ENCODE peak calls at places on chromosomes 3 and 15, in nine cellular contexts. S is endothelial cell of umbilical vein, T is sigmoid colon, U is stomach, W is esophagus muscularis mucosa, F is suprapubic skin, X is upper lobe of left lung, G is GM23338, N is HCT116. M is an unnamed sample. For H3K27me3, the result is how much of the 10 kb centered on the place peaks cover.

GRCh38 chr15:67480741-67481140 is 40.2 kb upstream of the C15orf61 start:
- DNase-seq in S (no peak), T (no peak), U (no peak), W (no peak), F (no peak), X (no peak), G (no peak), N (no peak), M (no peak)

GRCh38 chr15:56715220-56715619 is 18.1 kb downstream of the ZNF280D start:
- DNase-seq in S (no peak), T (no peak), U (no peak), W (no peak), F (no peak), X (no peak), G (no peak), N (no peak), M (no peak)

GRCh38 chr3:42557849-42558248 is 23.9 kb downstream of the SEC22C start:
- DNase-seq in S (no peak), T (no peak), U (no peak), W (no peak), F (no peak), X (no peak), G (no peak), N (no peak), M (no peak)

GRCh38 chr3:55525436-55525835 is 38.3 kb upstream of the WNT5A start:
- DNase-seq in S (no peak), T (no peak), U (no peak), W (no peak), F (no peak), X (no peak), G (no peak), N (no peak), M (no peak)

GRCh38 chr3:178325330-178325729 is 210.9 kb upstream of the KCNMB2 start:
- DNase-seq in S (peak), T (no peak), U (no peak), W (no peak), F (no peak), X (no peak), G (peak), N (no peak), M (no peak)

GRCh38 chr15:77225088-77225487 is 154.2 kb upstream of the TSPAN3 start:
- DNase-seq in S (peak), T (no peak), U (no peak), W (no peak), F (no peak), X (no peak), G (no peak), N (no peak), M (no peak)

GRCh38 chr3:158731938-158732855 is at the start of gene RARRES1:
- DNase-seq in S (peak), T (peak), U (peak), W (no peak), F (peak), X (peak), G (peak), N (no peak), M (peak)

GRCh38 chr3:164174049-164174448 is 904.2 kb downstream of the SI start:
- DNase-seq in S (no peak), T (no peak), U (no peak), W (no peak), F (no peak), X (no peak), G (no peak), N (no peak), M (no peak)

GRCh38 chr3:150146891-150147761 is 176.4 kb upstream of the PFN2 start:
- DNase-seq in S (peak), T (peak), U (no peak), W (peak), F (no peak), X (no peak), G (no peak), N (no peak), M (peak)

GRCh38 chr3:98522538-98523281 is at the start of gene CLDND1:
- DNase-seq in S (peak), T (peak), U (peak), W (peak), F (peak), X (peak), G (peak), N (peak), M (peak)

GRCh38 chr3:138625707-138626365 is 17.3 kb downstream of the FAIM start:
- DNase-seq in S (peak), T (no peak), U (no peak), W (no peak), F (no peak), X (no peak), G (no peak), N (no peak), M (no peak)

GRCh38 chr3:56764184-56764583 is 37.6 kb downstream of the ARHGEF3 start:
- DNase-seq in S (no peak), T (no peak), U (no peak), W (no peak), F (no peak), X (no peak), G (no peak), N (no peak), M (no peak)

GRCh38 chr3:65953301-65953812 is 85.4 kb downstream of the MAGI1 start:
- DNase-seq in S (peak), T (no peak), U (peak), W (no peak), F (no peak), X (peak), G (peak), N (peak), M (peak)
- TF ChIP-seq POLR2AphosphoS5 in S (no peak), T (no peak), U (peak), W (no peak), F (no peak), X (peak), G (no peak), N (no peak), M (no peak)

GRCh38 chr15:89743011-89743410 is 8.0 kb downstream of the MESP1 start:
- DNase-seq in S (no peak), T (no peak), U (no peak), W (no peak), F (peak), X (no peak), G (no peak), N (no peak), M (no peak)
- H3K27me3 ChIP-seq in S (under half), T (under half), U (under half), W (under half), F (under half), X (under half), G (under half), N (under half), M (under half)

DNA sequence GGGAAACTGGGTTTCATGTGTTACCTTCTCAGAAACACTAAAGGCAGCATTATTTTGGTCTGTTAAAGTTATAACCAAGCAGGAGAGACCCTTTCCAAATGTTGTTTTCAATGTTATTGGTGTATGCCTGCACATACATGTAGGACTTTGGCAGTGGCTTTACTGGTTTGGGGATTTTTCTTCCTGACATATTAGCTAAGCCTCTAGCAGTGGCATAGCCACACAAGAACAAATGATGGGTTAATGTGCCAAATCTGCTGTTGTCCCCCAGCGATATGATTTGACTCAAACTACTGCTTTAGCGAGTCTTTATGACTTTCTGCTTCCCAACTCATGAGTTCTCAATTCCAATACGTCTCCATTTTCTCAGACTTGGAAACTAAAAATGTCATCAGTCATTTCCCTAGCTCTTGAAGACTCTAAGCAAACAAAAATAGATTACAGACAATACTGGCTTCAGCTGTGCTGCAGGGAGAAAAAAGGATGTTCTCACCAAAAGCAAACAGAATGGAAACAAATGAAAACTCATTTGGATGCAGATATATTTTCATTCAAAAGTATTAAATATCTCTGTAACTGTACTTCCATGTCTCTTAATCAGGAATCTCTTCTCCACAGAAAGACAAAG is 29.6 kb downstream of the TPM1 start:
- DNase-seq in S (no peak), T (no peak), U (no peak), W (no peak), F (no peak), X (no peak), G (no peak), N (no peak), M (no peak)
- TF ChIP-seq POLR2AphosphoS5 in S (peak), T (peak), U (no peak), W (no peak), F (no peak), X (no peak), G (peak), N (no peak), M (no peak)

DNA sequence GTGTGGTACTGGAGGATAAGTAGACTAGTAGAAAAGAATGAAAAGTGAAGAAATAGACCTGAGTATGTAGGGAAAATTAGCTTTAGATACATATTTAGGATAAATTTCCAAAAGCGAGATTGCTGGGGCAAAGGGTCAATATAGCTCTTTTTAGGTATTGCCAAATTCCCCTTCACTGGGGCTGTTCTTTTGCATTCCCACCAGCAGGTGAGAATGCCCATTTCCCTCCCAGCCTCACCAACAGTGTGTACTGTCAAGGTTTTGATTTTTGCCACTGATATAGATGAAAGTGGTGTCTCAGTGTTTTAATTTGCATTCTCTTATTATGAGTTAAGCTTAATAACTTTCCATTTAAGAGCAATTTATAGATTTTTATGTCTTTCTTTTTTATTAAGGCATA is 35.7 kb upstream of the BHLHE40 start:
- DNase-seq in S (no peak), T (no peak), U (no peak), W (no peak), F (no peak), X (no peak), G (peak), N (peak), M (no peak)
- H3K27me3 ChIP-seq in S (under half), T (under half), U (under half), W (under half), F (under half), X (under half), G (under half), N (under half), M (under half)

DNA sequence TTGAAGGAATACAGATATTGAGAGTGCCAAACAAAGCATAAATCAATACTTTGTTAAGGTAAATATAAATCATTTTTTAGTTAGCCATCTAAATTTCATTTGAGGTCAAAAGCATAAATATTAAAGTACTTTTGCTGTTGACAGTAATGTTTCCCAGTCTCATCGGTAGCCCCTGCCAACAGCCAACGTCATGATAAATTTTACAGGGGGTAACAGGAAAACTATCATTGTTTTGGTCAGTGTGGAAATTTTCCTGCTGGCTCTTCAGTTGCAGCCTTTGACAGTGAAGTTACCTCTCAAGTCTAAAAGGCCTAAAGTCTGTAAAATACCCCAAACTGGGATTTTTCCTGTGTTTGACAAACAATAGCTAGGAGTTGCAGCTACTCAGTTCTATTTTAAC is 37.3 kb upstream of the TTC14 start:
- DNase-seq in S (no peak), T (no peak), U (no peak), W (no peak), F (no peak), X (no peak), G (no peak), N (no peak), M (no peak)
- TF ChIP-seq POLR2AphosphoS5 in S (no peak), T (no peak), U (no peak), W (no peak), F (no peak), X (no peak), G (no peak), N (no peak), M (no peak)

GRCh38 chr3:24678441-24678865 is 183.8 kb upstream of the THRB start:
- DNase-seq in S (no peak), T (no peak), U (no peak), W (no peak), F (no peak), X (no peak), G (no peak), N (no peak), M (peak)
- H3K27me3 ChIP-seq in S (under half), T (under half), U (under half), W (under half), F (under half), X (under half), G (under half), N (under half), M (under half)

GRCh38 chr15:71826196-71826595 is 15.8 kb downstream of the NR2E3 start:
- DNase-seq in S (no peak), T (no peak), U (no peak), W (no peak), F (no peak), X (no peak), G (peak), N (no peak), M (no peak)

GRCh38 chr15:71823801-71824200 is 13.4 kb downstream of the NR2E3 start:
- DNase-seq in S (no peak), T (no peak), U (no peak), W (no peak), F (no peak), X (no peak), G (no peak), N (no peak), M (no peak)

GRCh38 chr15:71820127-71820526 is 9.8 kb downstream of the NR2E3 start:
- DNase-seq in S (no peak), T (no peak), U (no peak), W (peak), F (no peak), X (no peak), G (no peak), N (no peak), M (no peak)

GRCh38 chr15:71821547-71822129 is 11.3 kb downstream of the NR2E3 start:
- DNase-seq in S (no peak), T (no peak), U (no peak), W (peak), F (no peak), X (no peak), G (no peak), N (no peak), M (no peak)

GRCh38 chr15:71822890-71823289 is 12.5 kb downstream of the NR2E3 start:
- DNase-seq in S (no peak), T (no peak), U (no peak), W (peak), F (no peak), X (no peak), G (no peak), N (no peak), M (no peak)
- TF ChIP-seq POLR2AphosphoS5 in S (no peak), T (no peak), U (no peak), W (no peak), F (no peak), X (no peak), G (no peak), N (no peak), M (no peak)

GRCh38 chr15:74653426-74654082 is 37.9 kb downstream of the CLK3 start:
- DNase-seq in S (peak), T (peak), U (peak), W (no peak), F (peak), X (peak), G (no peak), N (peak), M (peak)

GRCh38 chr15:74642724-74643367 is 27.2 kb downstream of the CLK3 start:
- DNase-seq in S (peak), T (no peak), U (peak), W (no peak), F (no peak), X (no peak), G (peak), N (no peak), M (peak)

GRCh38 chr15:74651251-74651741 is 35.7 kb downstream of the CLK3 start:
- DNase-seq in S (peak), T (no peak), U (no peak), W (no peak), F (no peak), X (no peak), G (no peak), N (no peak), M (no peak)

GRCh38 chr15:74643368-74644204 is 27.9 kb downstream of the CLK3 start:
- DNase-seq in S (no peak), T (no peak), U (no peak), W (no peak), F (no peak), X (no peak), G (no peak), N (no peak), M (no peak)

DNA sequence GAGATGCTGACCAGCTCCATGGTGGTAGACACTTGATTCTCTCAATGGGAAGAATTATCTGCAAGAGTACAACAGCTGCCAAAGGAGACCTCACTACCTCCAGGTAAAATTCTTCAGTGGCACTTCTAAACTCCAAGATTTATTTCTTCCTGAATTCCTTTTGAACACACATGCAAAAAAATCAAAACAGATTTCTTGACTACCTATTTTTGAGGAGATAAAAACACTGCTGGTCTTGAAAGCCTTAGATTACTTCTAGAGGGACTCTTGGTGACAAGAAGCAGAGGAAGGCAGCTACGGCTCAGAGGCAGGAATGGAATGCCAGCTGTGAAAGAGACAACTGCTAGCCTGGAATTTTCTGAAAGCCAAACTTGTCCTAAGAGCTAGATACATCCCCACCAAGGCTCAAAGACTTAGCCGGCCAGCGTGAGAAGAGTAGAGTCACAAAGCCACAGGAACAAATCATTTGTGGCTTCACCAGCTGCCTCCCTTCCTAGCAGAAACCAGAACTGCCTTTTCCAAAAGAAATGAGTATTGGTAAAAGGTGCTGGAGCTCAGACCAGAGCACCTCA is 32.5 kb downstream of the CLK3 start:
- DNase-seq in S (no peak), T (no peak), U (no peak), W (no peak), F (no peak), X (no peak), G (no peak), N (no peak), M (no peak)
- H3K27me3 ChIP-seq in S (under half), T (under half), U (under half), W (under half), F (under half), X (under half), G (under half), N (under half), M (under half)

DNA sequence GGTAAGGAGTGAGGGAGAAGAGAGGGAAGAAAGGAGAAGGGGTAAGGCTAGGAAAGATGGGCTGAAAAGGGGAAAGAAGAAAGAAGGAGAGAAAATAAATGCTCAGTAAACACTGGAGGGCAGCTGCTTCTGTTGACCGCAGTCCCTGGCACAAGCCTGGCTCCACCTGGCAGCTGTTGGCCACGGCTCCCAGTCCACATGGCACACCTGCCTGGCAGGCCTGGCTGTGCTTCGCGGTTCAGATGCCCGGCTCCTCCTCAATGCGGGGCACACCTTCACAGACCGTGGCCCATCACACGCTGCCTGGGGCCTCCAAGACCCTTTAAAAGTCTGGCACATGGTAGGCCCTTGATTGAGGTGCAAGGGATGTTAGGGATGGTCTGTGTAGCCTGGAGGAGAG is 516.8 kb upstream of the PROK2 start:
- DNase-seq in S (no peak), T (no peak), U (peak), W (no peak), F (no peak), X (no peak), G (no peak), N (no peak), M (peak)
- TF ChIP-seq POLR2AphosphoS5 in S (no peak), T (no peak), U (no peak), W (no peak), F (no peak), X (no peak), G (no peak), N (no peak), M (peak)